ENCODE peak calls at places on chromosomes 16 and 17, in six cellular contexts. Q is BJ; Y is CD8-positive, alpha-beta T cell; S is left lung; X is HFF-Myc; G is ascending aorta. J is an unnamed sample.

GRCh38 chr16:14958970-14959369 is 15.9 kb upstream of the PDXDC1 start:
- DNase-seq in X (no peak), G (no peak), Y (no peak), S (no peak), Q (peak), J (no peak)

GRCh38 chr16:13093676-13094075 is 192.3 kb downstream of the SHISA9 start:
- DNase-seq in Q (no peak), Y (no peak), X (no peak), S (no peak), G (no peak), J (no peak)

GRCh38 chr17:80253631-80254395 is 6.8 kb upstream of the RNF213 start:
- DNase-seq in S (peak), G (no peak), Y (no peak), Q (no peak), X (no peak), J (no peak)

GRCh38 chr17:81291662-81292061 is 3.4 kb downstream of the SLC38A10 start:
- DNase-seq in G (peak), Q (no peak), Y (peak), S (peak), X (no peak), J (peak)

GRCh38 chr17:78408476-78409020 is 30.1 kb downstream of the PGS1 start:
- DNase-seq in X (no peak), S (no peak), Q (no peak), Y (no peak), G (no peak), J (no peak)

GRCh38 chr16:90047714-90048346 is 28.6 kb upstream of the DBNDD1 start:
- DNase-seq in Y (no peak), G (peak), X (no peak), Q (no peak), S (no peak), J (no peak)

GRCh38 chr17:17523001-17523713 is 27.0 kb upstream of the RASD1 start:
- DNase-seq in S (peak), Q (no peak), G (no peak), X (no peak), Y (no peak), J (peak)

GRCh38 chr16:81195907-81196534 is 42.5 kb upstream of the BCO1 start:
- DNase-seq in S (peak), X (no peak), Y (no peak), G (no peak), Q (no peak), J (no peak)

GRCh38 chr17:79002796-79003593 is 6.6 kb downstream of the CANT1 start:
- DNase-seq in S (no peak), Y (no peak), X (no peak), Q (no peak), G (peak), J (no peak)

GRCh38 chr17:82110298-82110697 is 12.3 kb upstream of the FASN start:
- DNase-seq in Y (no peak), Q (no peak), S (no peak), X (no peak), G (no peak), J (no peak)

GRCh38 chr17:57669671-57670529 is 75.2 kb downstream of the CCDC182 start:
- DNase-seq in Y (no peak), Q (no peak), G (peak), S (no peak), X (no peak), J (no peak)

GRCh38 chr17:60091908-60092331 is 13.2 kb upstream of the HEATR6 start:
- DNase-seq in X (no peak), G (no peak), Y (no peak), S (no peak), Q (no peak), J (peak)

GRCh38 chr16:65062736-65063583 is 58.9 kb downstream of the CDH11 start:
- DNase-seq in S (no peak), X (no peak), Y (no peak), Q (peak), G (no peak), J (no peak)

GRCh38 chr16:58299757-58300349 is 5.0 kb upstream of the PRSS54 start:
- DNase-seq in X (no peak), S (no peak), G (no peak), Q (no peak), Y (no peak), J (no peak)

GRCh38 chr16:13480801-13481200 is 439.2 kb upstream of the ERCC4 start:
- DNase-seq in G (no peak), Q (no peak), S (no peak), Y (no peak), X (no peak), J (no peak)

GRCh38 chr17:56641894-56642293 is 48.4 kb downstream of the NOG start:
- DNase-seq in G (no peak), Y (no peak), X (no peak), Q (no peak), S (no peak), J (no peak)

GRCh38 chr17:45841883-45842525 is 2.7 kb upstream of the SPPL2C start:
- DNase-seq in G (no peak), Y (no peak), X (no peak), Q (no peak), S (no peak), J (no peak)

GRCh38 chr17:40563371-40564052 is 1.8 kb downstream of the CCR7 start:
- DNase-seq in G (no peak), S (no peak), X (no peak), Y (peak), Q (no peak), J (no peak)

GRCh38 chr17:67912088-67912487 is 84.2 kb downstream of the C17orf58 start:
- DNase-seq in Y (no peak), S (no peak), X (no peak), Q (no peak), G (no peak), J (no peak)

GRCh38 chr16:47774661-47775060 is 313.5 kb downstream of the PHKB start:
- DNase-seq in Q (no peak), X (no peak), Y (no peak), S (no peak), G (no peak), J (peak)

GRCh38 chr17:32854177-32854576 is 22.7 kb downstream of the MYO1D start:
- DNase-seq in G (no peak), Y (no peak), X (no peak), Q (no peak), S (no peak), J (no peak)

GRCh38 chr17:82030470-82031302 is 792 bp upstream of the RAC3 start:
- DNase-seq in G (peak), S (peak), Q (no peak), Y (peak), X (peak), J (peak)

GRCh38 chr17:61877837-61878236 is 14.5 kb upstream of the BRIP1 start:
- DNase-seq in Y (no peak), G (no peak), X (no peak), S (no peak), Q (no peak), J (no peak)

GRCh38 chr17:67891481-67892119 is 66.3 kb downstream of the BPTF start:
- DNase-seq in X (no peak), S (no peak), Q (peak), Y (no peak), G (no peak), J (peak)

GRCh38 chr17:333626-334396 is 18.8 kb downstream of the RPH3AL start:
- DNase-seq in S (peak), X (no peak), Q (no peak), Y (no peak), G (peak), J (peak)

GRCh38 chr16:87466975-87467501 is 25.8 kb downstream of the ZCCHC14 start:
- DNase-seq in Q (no peak), S (no peak), X (no peak), G (no peak), Y (no peak), J (no peak)

GRCh38 chr17:59753522-59754467 is 46.3 kb downstream of the VMP1 start:
- DNase-seq in Q (peak), G (no peak), S (no peak), X (peak), Y (no peak), J (peak)

GRCh38 chr16:84175351-84176081 is 11.3 kb downstream of the TAF1C start:
- DNase-seq in G (no peak), Y (peak), S (no peak), X (no peak), Q (no peak), J (peak)
- TF ChIP-seq CTCF in G (peak), Y (peak), S (peak), X (peak), Q (no peak), J (peak)

GRCh38 chr17:29622337-29623282 is at the start of gene CORO6:
- DNase-seq in G (peak), S (peak), Q (no peak), Y (peak), X (no peak), J (peak)

GRCh38 chr17:29620271-29620670 is 2.4 kb downstream of the CORO6 start:
- DNase-seq in Q (no peak), Y (no peak), S (peak), G (no peak), X (no peak), J (peak)

GRCh38 chr17:29620779-29621500 is 1.8 kb downstream of the CORO6 start:
- DNase-seq in Y (no peak), G (no peak), Q (no peak), X (no peak), S (peak), J (no peak)

GRCh38 chr17:29623283-29623647 is 553 bp upstream of the CORO6 start:
- DNase-seq in Q (no peak), Y (no peak), G (no peak), X (no peak), S (no peak), J (no peak)

GRCh38 chr17:29621751-29622194 is 939 bp downstream of the CORO6 start:
- DNase-seq in G (no peak), S (peak), Y (no peak), X (no peak), Q (no peak), J (no peak)
- H3K4me3 ChIP-seq in G (peak), S (no peak), Y (no peak), X (peak), Q (peak), J (no peak)

DNA sequence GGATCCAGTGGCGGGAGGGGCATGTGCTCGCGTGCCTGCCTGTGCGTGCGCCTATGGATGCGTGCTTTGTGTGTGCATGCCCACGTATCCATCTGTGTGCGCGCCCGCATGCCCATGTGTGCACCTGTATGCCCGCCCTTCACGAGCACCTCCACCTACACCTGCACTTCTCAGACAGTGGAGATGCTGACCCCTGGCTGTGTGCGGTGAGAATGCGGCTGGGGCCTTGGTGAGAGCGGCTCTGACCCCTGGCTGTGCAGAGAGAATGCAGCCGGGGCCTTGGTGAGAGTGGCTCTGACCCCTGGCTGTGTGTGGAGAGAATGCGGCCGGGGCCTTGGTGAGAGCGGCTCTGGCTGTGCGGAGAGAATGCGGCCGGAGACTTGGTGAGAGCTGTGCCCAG is 33.9 kb downstream of the AXIN1 start:
- DNase-seq in Y (no peak), X (no peak), Q (no peak), G (no peak), S (no peak), J (no peak)
- TF ChIP-seq CTCF in Y (no peak), X (peak), Q (peak), G (no peak), S (no peak), J (peak)

DNA sequence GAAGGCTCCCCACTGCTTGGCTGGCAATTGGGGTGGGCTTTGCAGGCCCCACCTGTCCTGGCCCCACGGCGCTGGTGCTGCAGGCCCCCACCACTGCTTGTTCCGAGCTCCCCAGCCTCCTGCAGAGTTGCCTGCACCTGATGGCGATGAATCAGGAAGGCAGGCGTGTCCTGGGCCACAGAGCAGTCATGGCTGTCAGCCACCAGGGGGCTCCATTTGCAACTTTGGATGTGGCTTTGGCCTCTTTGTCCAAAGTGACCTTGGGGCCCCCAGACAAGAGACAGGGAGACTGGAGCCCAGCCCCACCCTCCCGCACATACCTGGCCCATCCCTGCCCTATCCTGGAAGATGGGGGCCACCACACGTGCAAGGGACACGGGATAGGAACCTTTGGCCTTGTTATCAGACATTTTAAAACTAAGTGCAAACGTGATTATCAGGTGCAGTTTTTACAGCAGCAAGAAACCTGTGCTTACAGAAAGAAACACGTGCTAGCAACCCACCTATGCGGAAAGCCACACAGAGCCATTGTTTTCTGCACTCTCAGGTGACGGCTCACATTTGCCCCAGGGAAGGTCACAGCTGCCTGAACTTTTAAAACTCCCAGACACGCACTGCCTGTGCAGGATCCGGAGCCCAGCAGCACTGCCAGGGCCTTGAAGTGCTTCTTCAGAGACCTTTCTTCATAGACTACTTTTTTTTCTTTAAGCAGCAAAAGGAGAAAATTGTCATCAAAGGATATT is at the start of gene DNASE1:
- DNase-seq in G (peak), X (no peak), Y (peak), S (peak), Q (no peak), J (peak)
- H3K4me3 ChIP-seq in G (no peak), X (no peak), Y (no peak), S (no peak), Q (no peak), J (no peak)

DNA sequence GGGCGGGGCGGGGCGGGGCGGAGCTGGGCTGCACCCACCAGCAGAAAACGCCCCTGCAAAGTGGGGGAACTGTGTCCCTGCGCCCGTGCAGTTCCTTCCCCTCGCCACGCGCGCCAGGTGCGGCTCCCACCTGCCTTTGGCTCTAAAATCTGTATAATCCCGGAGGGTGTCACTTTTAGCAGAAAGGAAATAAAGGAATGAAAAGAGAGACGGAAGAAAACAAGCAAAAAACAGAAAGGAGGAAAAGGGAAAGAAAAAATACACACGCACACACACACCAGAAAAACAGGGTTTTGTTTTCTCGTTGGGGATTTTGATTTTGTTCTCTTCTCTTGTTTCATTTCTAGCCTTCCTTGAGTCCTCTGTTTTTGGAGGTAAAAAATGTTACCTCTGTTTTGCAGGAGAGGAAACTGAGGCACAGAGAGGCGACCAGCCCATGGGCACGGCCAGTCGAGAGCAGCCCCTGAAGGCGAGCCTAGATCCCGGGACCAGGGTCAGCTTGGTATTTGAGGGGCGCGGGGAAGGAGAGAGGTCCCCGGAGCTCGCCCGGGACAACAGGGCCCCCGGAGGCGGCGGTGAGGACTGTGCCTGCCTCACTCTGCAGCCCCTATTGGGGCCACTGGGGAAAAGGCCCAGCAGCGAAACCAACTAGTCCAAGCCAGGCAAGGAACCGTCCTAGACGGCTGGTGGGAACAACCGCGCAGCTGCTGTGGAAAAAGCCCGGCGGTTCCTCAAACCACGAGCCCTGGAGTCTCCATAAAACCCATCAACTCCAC is 594 bp upstream of the CARHSP1 start:
- DNase-seq in Y (no peak), G (no peak), X (no peak), S (no peak), Q (no peak), J (no peak)
- TF ChIP-seq CTCF in Y (no peak), G (no peak), X (no peak), S (peak), Q (peak), J (no peak)

J was measured in astrocyte of the spinal cord.